ENCODE peak calls at places on chromosomes 12 and 14, in ten cellular contexts. L is amygdala, W is PC-9, G is myocyte, A is NCI-H446, T is activated T-cell treated with anti-CD3 and anti-CD28 coated beads for 1 hour, Z is omental fat pad, B is D341Med, D is ureter, C is pulmonary artery endothelial cell. V is an unnamed sample.

GRCh38 chr12:66441905-66442559 is 139.7 kb downstream of the HELB start:
- DNase-seq in L (no peak), W (peak; percentile 0), G (no peak), A (no peak), T (no peak), Z (no peak), B (no peak), D (no peak), C (no peak), V (no peak)

GRCh38 chr14:53109028-53109687 is 44.0 kb downstream of the DDHD1 start:
- DNase-seq in L (no peak), W (no peak), G (peak; percentile 38), A (no peak), T (peak; percentile 16), Z (no peak), B (no peak), D (no peak), C (no peak), V (no peak)

GRCh38 chr12:77808534-77808933 is 22.2 kb upstream of the NAV3 start:
- DNase-seq in L (no peak), W (no peak), G (no peak), A (no peak), T (no peak), Z (no peak), B (no peak), D (no peak), C (no peak), V (no peak)

GRCh38 chr12:93302331-93303229 is 75.1 kb upstream of the NUDT4 start:
- DNase-seq in L (no peak), W (no peak), G (peak; percentile 79), A (no peak), T (no peak), Z (no peak), B (no peak), D (no peak), C (peak; percentile 36), V (no peak)

GRCh38 chr14:23115918-23116317 is 3.1 kb downstream of the CEBPE start:
- DNase-seq in L (no peak), W (no peak), G (no peak), A (no peak), T (no peak), Z (no peak), B (no peak), D (no peak), C (no peak), V (no peak)

GRCh38 chr12:14629832-14630688 is 62.4 kb upstream of the PLBD1 start:
- DNase-seq in L (no peak), W (peak; percentile 75), G (peak; percentile 83), A (peak; percentile 69), T (peak; percentile 37), Z (peak; percentile 58), B (peak; percentile 80), D (peak; percentile 78), C (peak; percentile 35), V (peak; percentile 61)

GRCh38 chr12:124497039-124497438 is 70.4 kb downstream of the NCOR2 start:
- DNase-seq in L (no peak), W (no peak), G (no peak), A (no peak), T (no peak), Z (no peak), B (no peak), D (no peak), C (no peak), V (no peak)

GRCh38 chr12:48677782-48678181 is 4.3 kb downstream of the KANSL2 start:
- DNase-seq in L (no peak), W (no peak), G (no peak), A (no peak), T (no peak), Z (no peak), B (no peak), D (no peak), C (no peak), V (no peak)

GRCh38 chr12:28415755-28416154 is 225.5 kb downstream of the CCDC91 start:
- DNase-seq in L (no peak), W (no peak), G (peak; percentile 63), A (no peak), T (no peak), Z (no peak), B (no peak), D (no peak), C (no peak), V (no peak)

GRCh38 chr12:121405211-121405610 is 5.3 kb downstream of the RNF34 start:
- DNase-seq in L (no peak), W (no peak), G (no peak), A (no peak), T (no peak), Z (no peak), B (no peak), D (no peak), C (no peak), V (no peak)

GRCh38 chr14:88793259-88793625 is 489 bp upstream of the EML5 start:
- DNase-seq in L (no peak), W (no peak), G (no peak), A (no peak), T (no peak), Z (no peak), B (no peak), D (no peak), C (no peak), V (no peak)

GRCh38 chr14:88452231-88452630 is 66.8 kb downstream of the SPATA7 start:
- DNase-seq in L (no peak), W (no peak), G (no peak), A (no peak), T (no peak), Z (no peak), B (no peak), D (no peak), C (no peak), V (no peak)

GRCh38 chr12:16300706-16301105 is 23.2 kb upstream of the SLC15A5 start:
- DNase-seq in L (no peak), W (no peak), G (no peak), A (no peak), T (no peak), Z (no peak), B (no peak), D (no peak), C (no peak), V (peak; percentile 50)

GRCh38 chr14:21300892-21301291 is 21.0 kb downstream of the RPGRIP1 start:
- DNase-seq in L (peak; percentile 1), W (no peak), G (peak; percentile 8), A (no peak), T (peak; percentile 12), Z (no peak), B (no peak), D (no peak), C (no peak), V (no peak)

GRCh38 chr14:104188727-104189400 is 50.5 kb downstream of the KIF26A start:
- DNase-seq in L (no peak), W (no peak), G (no peak), A (no peak), T (no peak), Z (no peak), B (no peak), D (no peak), C (no peak), V (no peak)

GRCh38 chr12:68279227-68280054 is 26.0 kb upstream of the IL22 start:
- DNase-seq in L (no peak), W (no peak), G (no peak), A (no peak), T (no peak), Z (no peak), B (no peak), D (no peak), C (no peak), V (no peak)

GRCh38 chr14:96153003-96153402 is 51.6 kb upstream of the BDKRB2 start:
- DNase-seq in L (no peak), W (no peak), G (no peak), A (no peak), T (no peak), Z (no peak), B (no peak), D (no peak), C (no peak), V (no peak)

GRCh38 chr12:49496417-49497360 is 42.1 kb upstream of the KCNH3 start:
- DNase-seq in L (no peak), W (no peak), G (no peak), A (no peak), T (no peak), Z (no peak), B (no peak), D (no peak), C (no peak), V (no peak)

GRCh38 chr12:68259318-68259940 is 6.0 kb upstream of the IL22 start:
- DNase-seq in L (no peak), W (no peak), G (peak; percentile 29), A (no peak), T (no peak), Z (no peak), B (no peak), D (no peak), C (no peak), V (no peak)

GRCh38 chr14:29724991-29725390 is 202.7 kb downstream of the PRKD1 start:
- DNase-seq in L (no peak), W (no peak), G (peak; percentile 69), A (peak; percentile 57), T (no peak), Z (no peak), B (no peak), D (no peak), C (no peak), V (no peak)

GRCh38 chr12:84270470-84271140 is 642.0 kb downstream of the SLC6A15 start:
- DNase-seq in L (no peak), W (no peak), G (no peak), A (no peak), T (no peak), Z (no peak), B (no peak), D (no peak), C (no peak), V (no peak)

GRCh38 chr14:24136684-24137528 is 912 bp downstream of the PSME1 start:
- DNase-seq in L (no peak), W (no peak), G (no peak), A (no peak), T (no peak), Z (no peak), B (no peak), D (no peak), C (no peak), V (no peak)

GRCh38 chr14:96039633-96040311 is 610 bp downstream of the C14orf132 start:
- DNase-seq in L (no peak), W (no peak), G (peak; percentile 62), A (no peak), T (no peak), Z (no peak), B (peak; percentile 74), D (no peak), C (no peak), V (no peak)

GRCh38 chr14:65478596-65478995 is 66.1 kb downstream of the FUT8 start:
- DNase-seq in L (no peak), W (no peak), G (peak; percentile 22), A (no peak), T (no peak), Z (no peak), B (no peak), D (no peak), C (peak; percentile 11), V (no peak)

GRCh38 chr12:91627225-91627624 is 444.6 kb upstream of the DCN start:
- DNase-seq in L (no peak), W (no peak), G (no peak), A (no peak), T (no peak), Z (no peak), B (no peak), D (no peak), C (no peak), V (no peak)

GRCh38 chr12:108581311-108582227 is 16.3 kb downstream of the TMEM119 start:
- DNase-seq in L (no peak), W (no peak), G (no peak), A (no peak), T (no peak), Z (no peak), B (no peak), D (no peak), C (no peak), V (no peak)

GRCh38 chr12:79521576-79521975 is 169.2 kb downstream of the PAWR start:
- DNase-seq in L (no peak), W (no peak), G (peak; percentile 7), A (no peak), T (no peak), Z (no peak), B (no peak), D (no peak), C (no peak), V (no peak)

GRCh38 chr12:26187429-26187828 is 7.9 kb upstream of the SSPN start:
- DNase-seq in L (no peak), W (no peak), G (no peak), A (no peak), T (no peak), Z (no peak), B (no peak), D (no peak), C (no peak), V (no peak)